ENCODE peak calls at places on chromosome 17, in eight cellular contexts. T is uterus; B is H54; N is choroid plexus epithelial cell; J is ELR; F is stimulated activated naive B cell treated with anti-CD40 and anti-IgM and Interleukin-4, amounts not matched to agents 10 μg/mL and 1 μg/mL and 100 μg/mL, for 72 hours; M is NCI-H1417 treated with DMSO at 0.1 percent for 48 hours; I is activated T-helper 9 cell treated with anti-CD3 and anti-CD28 coated beads, Interleukin-2, amount 50 U/mL, for 16 hours. S is an unnamed sample.

GRCh38 chr17:58703887-58704286 is 11.5 kb downstream of the RAD51C start:
- DNase-seq in M (no peak), I (no peak), J (no peak), B (no peak), T (no peak), F (no peak), N (no peak), S (no peak)

GRCh38 chr17:1939979-1940809 is 84.9 kb downstream of the RTN4RL1 start:
- DNase-seq in I (no peak), N (no peak), B (no peak), M (no peak), T (no peak), F (no peak), J (no peak), S (no peak)

GRCh38 chr17:4276514-4276913 is 12.7 kb upstream of the ANKFY1 start:
- DNase-seq in N (peak), F (no peak), T (no peak), J (no peak), I (no peak), M (no peak), B (no peak), S (no peak)

GRCh38 chr17:58172369-58173071 is 5.7 kb downstream of the OR4D2 start:
- DNase-seq in M (peak), F (no peak), J (peak), N (peak), T (no peak), I (no peak), B (peak), S (peak)

GRCh38 chr17:61406871-61407210 is 7.2 kb downstream of the TBX2 start:
- DNase-seq in J (no peak), T (no peak), B (no peak), I (no peak), M (no peak), F (no peak), N (no peak), S (no peak)

GRCh38 chr17:36505171-36505570 is 18.7 kb downstream of the ZNHIT3 start:
- DNase-seq in I (no peak), T (no peak), J (no peak), M (no peak), B (no peak), N (no peak), F (no peak), S (no peak)

GRCh38 chr17:30376621-30377452 is 1.9 kb upstream of the CPD start:
- DNase-seq in I (peak), N (peak), F (no peak), T (no peak), J (peak), M (peak), B (no peak), S (no peak)

GRCh38 chr17:50520483-50520882 is 12.1 kb upstream of the EPN3 start:
- DNase-seq in F (no peak), B (no peak), J (no peak), M (no peak), N (no peak), T (no peak), I (no peak), S (no peak)

GRCh38 chr17:77100009-77100408 is 40.8 kb upstream of the SEC14L1 start:
- DNase-seq in B (no peak), F (no peak), J (no peak), N (no peak), I (no peak), M (no peak), T (no peak), S (no peak)

GRCh38 chr17:40209404-40210093 is 9.6 kb upstream of the WIPF2 start:
- DNase-seq in T (no peak), M (no peak), I (no peak), N (peak), F (no peak), J (no peak), B (no peak), S (no peak)

GRCh38 chr17:34588266-34588665 is 8.9 kb downstream of the TMEM132E start:
- DNase-seq in M (no peak), N (no peak), I (no peak), B (no peak), T (no peak), J (no peak), F (no peak), S (no peak)

GRCh38 chr17:62643496-62643895 is 16.0 kb downstream of the MRC2 start:
- DNase-seq in N (no peak), F (no peak), T (no peak), I (no peak), J (no peak), B (no peak), M (no peak), S (no peak)

GRCh38 chr17:38868095-38868967 is 1.5 kb upstream of the LASP1 start:
- DNase-seq in B (no peak), M (no peak), N (peak), F (peak), J (peak), T (peak), I (no peak), S (peak)

GRCh38 chr17:12068946-12069345 is 48.3 kb downstream of the MAP2K4 start:
- DNase-seq in M (no peak), F (no peak), B (no peak), J (no peak), N (no peak), T (no peak), I (no peak), S (no peak)

GRCh38 chr17:63828936-63829335 is 1.5 kb upstream of the FTSJ3 start:
- DNase-seq in N (no peak), B (no peak), J (no peak), T (no peak), I (no peak), F (no peak), M (no peak), S (no peak)

GRCh38 chr17:50174444-50174843 is 8.6 kb downstream of the SGCA start:
- DNase-seq in B (no peak), N (no peak), M (no peak), T (no peak), I (no peak), J (no peak), F (no peak), S (no peak)

GRCh38 chr17:8081876-8082275 is 5.6 kb downstream of the ALOX12B start:
- DNase-seq in N (no peak), T (no peak), I (no peak), J (no peak), B (no peak), M (no peak), F (no peak), S (no peak)

GRCh38 chr17:57377094-57377493 is 120.8 kb downstream of the MSI2 start:
- DNase-seq in J (no peak), I (no peak), N (no peak), B (no peak), F (no peak), M (no peak), T (no peak), S (no peak)

GRCh38 chr17:64291268-64291851 is 28.3 kb upstream of the TEX2 start:
- DNase-seq in M (no peak), F (no peak), N (no peak), T (no peak), I (no peak), J (peak), B (no peak), S (peak)

GRCh38 chr17:67566656-67567055 is 151.1 kb upstream of the NOL11 start:
- DNase-seq in B (no peak), T (no peak), I (no peak), N (no peak), J (no peak), M (no peak), F (no peak), S (no peak)

GRCh38 chr17:40540448-40540847 is 24.8 kb downstream of the CCR7 start:
- DNase-seq in I (peak), M (no peak), T (no peak), B (no peak), N (no peak), J (no peak), F (no peak), S (no peak)

GRCh38 chr17:77083547-77083946 is 57.2 kb upstream of the SEC14L1 start:
- DNase-seq in M (no peak), I (no peak), F (no peak), T (no peak), N (no peak), J (no peak), B (no peak), S (no peak)

GRCh38 chr17:16947470-16947869 is 24.4 kb downstream of the TNFRSF13B start:
- DNase-seq in M (no peak), J (no peak), T (no peak), F (no peak), I (no peak), N (no peak), B (no peak), S (no peak)

GRCh38 chr17:63446218-63446980 is at the start of gene CYB561:
- DNase-seq in I (peak), T (peak), J (peak), N (peak), B (peak), F (peak), M (peak), S (peak)

GRCh38 chr17:17672453-17673368 is 8.5 kb upstream of the RAI1 start:
- DNase-seq in B (no peak), M (no peak), T (no peak), N (no peak), F (no peak), I (no peak), J (peak), S (no peak)

GRCh38 chr17:75769536-75769935 is 4.5 kb upstream of the GALK1 start:
- DNase-seq in N (no peak), T (no peak), B (no peak), J (no peak), M (no peak), F (no peak), I (no peak), S (no peak)

GRCh38 chr17:61209524-61209923 is 190.1 kb upstream of the TBX2 start:
- DNase-seq in T (no peak), I (no peak), M (no peak), B (no peak), F (no peak), J (no peak), N (no peak), S (no peak)

GRCh38 chr17:75701288-75701687 is 20.0 kb upstream of the ITGB4 start:
- DNase-seq in I (no peak), F (no peak), B (no peak), N (no peak), J (no peak), T (no peak), M (no peak), S (no peak)

GRCh38 chr17:56317351-56318208 is 164.3 kb downstream of the ANKFN1 start:
- DNase-seq in F (no peak), N (no peak), I (no peak), B (no peak), J (no peak), T (no peak), M (no peak), S (no peak)

GRCh38 chr17:58531122-58531521 is 16.7 kb upstream of the MTMR4 start:
- DNase-seq in N (no peak), F (no peak), I (no peak), T (no peak), B (no peak), J (no peak), M (no peak), S (no peak)

GRCh38 chr17:8889458-8890210 is 22.2 kb upstream of the PIK3R6 start:
- DNase-seq in N (no peak), J (no peak), T (no peak), F (no peak), I (no peak), B (no peak), M (no peak), S (no peak)

GRCh38 chr17:72545756-72546155 is 424.9 kb downstream of the SOX9 start:
- DNase-seq in T (no peak), B (no peak), J (peak), I (no peak), N (no peak), F (no peak), M (no peak), S (no peak)

GRCh38 chr17:79155701-79156100 is 81.1 kb downstream of the ENGASE start:
- DNase-seq in I (no peak), J (no peak), B (no peak), F (no peak), N (no peak), T (no peak), M (no peak), S (no peak)

GRCh38 chr17:859461-860195 is 77.5 kb downstream of the MRM3 start:
- DNase-seq in B (no peak), F (no peak), N (peak), I (no peak), M (no peak), J (peak), T (peak), S (no peak)

GRCh38 chr17:2965621-2966275 is 97.7 kb downstream of the OR1D5 start:
- DNase-seq in N (peak), M (no peak), F (no peak), J (peak), I (no peak), T (no peak), B (peak), S (peak)

GRCh38 chr17:9009737-9010136 is 11.6 kb upstream of the NTN1 start:
- DNase-seq in I (no peak), F (no peak), B (no peak), T (no peak), J (no peak), N (no peak), M (no peak), S (no peak)

GRCh38 chr17:63601439-63602371 is 1.0 kb downstream of the TACO1 start:
- DNase-seq in M (no peak), B (no peak), F (no peak), I (no peak), J (peak), T (no peak), N (peak), S (peak)